ENCODE peak calls at places on chromosomes 7 and 10, in seven cellular contexts. L is NCI-H1092 treated with DMSO at 0.1 percent for 48 hours, Y is NCI-H2081 treated with DMSO at 0.1 percent for 48 hours, J is GM10248, I is H54, X is AG10803, O is stomach. B is an unnamed sample.

GRCh38 chr7:17301491-17302101 is 3.1 kb downstream of the AHR start:
- DNase-seq in J (no peak), O (peak), X (peak), I (no peak), Y (no peak), L (peak), B (peak)

GRCh38 chr10:114319406-114320248 is 80.6 kb downstream of the VWA2 start:
- DNase-seq in O (no peak), Y (no peak), I (no peak), X (no peak), L (no peak), J (no peak), B (no peak)

GRCh38 chr7:129535896-129536295 is 33.6 kb downstream of the SMKR1 start:
- DNase-seq in L (no peak), I (no peak), O (no peak), X (no peak), J (no peak), Y (no peak), B (no peak)

GRCh38 chr7:148383651-148384050 is 206.9 kb upstream of the C7orf33 start:
- DNase-seq in O (no peak), L (no peak), X (no peak), I (no peak), Y (no peak), J (no peak), B (no peak)

GRCh38 chr10:121078672-121079102 is 227.5 kb downstream of the WDR11 start:
- DNase-seq in I (no peak), O (no peak), Y (no peak), X (no peak), L (no peak), J (no peak), B (no peak)

GRCh38 chr7:81186691-81187090 is 267.8 kb upstream of the SEMA3C start:
- DNase-seq in Y (no peak), I (no peak), O (no peak), L (no peak), J (no peak), X (peak), B (no peak)

GRCh38 chr10:78981970-78982281 is 86.8 kb upstream of the ZMIZ1 start:
- DNase-seq in I (peak), L (no peak), X (no peak), Y (no peak), O (no peak), J (no peak), B (no peak)

GRCh38 chr7:147829021-147829420 is 761.5 kb upstream of the C7orf33 start:
- DNase-seq in X (no peak), J (no peak), L (no peak), O (no peak), Y (no peak), I (no peak), B (no peak)

GRCh38 chr10:8049874-8050560 is 4.5 kb upstream of the GATA3 start:
- DNase-seq in Y (no peak), O (no peak), X (no peak), J (no peak), I (no peak), L (no peak), B (no peak)

GRCh38 chr7:80641548-80641947 is 3.1 kb downstream of the CD36 start:
- DNase-seq in I (no peak), L (no peak), J (no peak), X (peak), O (no peak), Y (no peak), B (no peak)